ENCODE peak calls at places on chromosome 18, in six cellular contexts. X is PC-9, I is PC-3, V is GM23248, C is MM.1S, S is GM23338. L is an unnamed sample. For H3F3A, the result is how much of the 10 kb centered on the place peaks cover.

GRCh38 chr18:38923136-38923535 is 1357.5 kb upstream of the CELF4 start:
- DNase-seq in X (no peak), V (no peak), S (peak), I (no peak), C (no peak), L (no peak)

GRCh38 chr18:12246849-12247808 is 7.0 kb upstream of the CIDEA start:
- DNase-seq in I (no peak), V (peak), S (peak), X (no peak), C (peak), L (peak)

GRCh38 chr18:21444465-21445023 is 156.0 kb downstream of the ESCO1 start:
- DNase-seq in S (peak), X (peak), C (peak), I (peak), V (peak), L (peak)

GRCh38 chr18:74281011-74281638 is 10.6 kb downstream of the CYB5A start:
- DNase-seq in C (no peak), X (no peak), V (no peak), S (peak), I (no peak), L (peak)

GRCh38 chr18:45066210-45066609 is 385.5 kb downstream of the SETBP1 start:
- DNase-seq in S (no peak), V (no peak), I (no peak), C (no peak), X (no peak), L (no peak)

GRCh38 chr18:61203151-61203550 is 130.1 kb upstream of the CDH20 start:
- DNase-seq in C (no peak), V (peak), S (no peak), I (no peak), X (no peak), L (no peak)

GRCh38 chr18:27276886-27277285 is 91.8 kb upstream of the CHST9 start:
- DNase-seq in I (no peak), V (no peak), X (no peak), C (no peak), S (no peak), L (no peak)

GRCh38 chr18:36382151-36382550 is 84.6 kb downstream of the FHOD3 start:
- DNase-seq in X (no peak), I (no peak), C (no peak), V (no peak), S (no peak), L (no peak)

GRCh38 chr18:9475643-9476580 is 599 bp downstream of the RALBP1 start:
- DNase-seq in I (peak), V (peak), X (peak), S (peak), C (peak), L (no peak)

GRCh38 chr18:60667016-60667415 is 294.4 kb upstream of the MC4R start:
- DNase-seq in V (no peak), C (no peak), X (no peak), I (no peak), S (no peak), L (no peak)

GRCh38 chr18:905307-905947 is 756 bp downstream of the ADCYAP1 start:
- DNase-seq in I (no peak), C (no peak), X (no peak), V (no peak), S (peak), L (peak)

GRCh38 chr18:907171-907879 is 2.7 kb downstream of the ADCYAP1 start:
- DNase-seq in V (peak), X (no peak), I (peak), S (peak), C (no peak), L (peak)

GRCh38 chr18:906416-907170 is 1.9 kb downstream of the ADCYAP1 start:
- DNase-seq in X (no peak), I (no peak), V (peak), S (peak), C (no peak), L (peak)

GRCh38 chr18:904135-905090 is at the start of gene ADCYAP1:
- DNase-seq in X (no peak), C (no peak), S (peak), I (peak), V (peak), L (peak)

GRCh38 chr18:905948-906415 is 1.3 kb downstream of the ADCYAP1 start:
- DNase-seq in I (no peak), V (no peak), C (no peak), X (no peak), S (peak), L (peak)
- TF ChIP-seq EZH2 in I (no peak), V (peak), C (no peak), X (no peak), S (peak), L (peak)

GRCh38 chr18:58901783-58902182 is 37.1 kb downstream of the ZNF532 start:
- DNase-seq in I (no peak), X (no peak), V (no peak), C (no peak), S (no peak), L (no peak)
- H3F3A ChIP-seq in I (under half), X (under half), V (under half), C (under half), S (under half), L (under half)

DNA sequence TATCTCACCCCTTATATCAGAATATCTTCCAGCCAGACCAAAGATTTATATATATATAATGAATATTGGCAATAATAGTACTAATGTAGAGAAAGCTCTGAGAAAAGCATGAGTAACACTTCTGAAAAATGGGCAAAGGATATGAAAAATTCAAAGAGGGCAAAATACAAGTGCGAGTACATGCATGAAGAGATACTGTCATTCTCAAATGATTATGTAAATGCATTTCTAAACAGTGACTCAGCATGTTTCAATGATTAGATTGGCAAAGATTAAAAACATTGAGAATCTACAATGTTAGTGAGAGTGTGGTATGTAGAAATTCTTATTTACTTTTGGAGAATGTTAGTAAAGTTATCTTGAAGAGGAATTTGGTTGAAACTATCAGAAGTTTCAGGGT is 118.3 kb upstream of the NEDD4L start:
- DNase-seq in C (no peak), I (peak), X (peak), S (no peak), V (peak), L (no peak)
- H3K27ac ChIP-seq in C (no peak), I (peak), X (peak), S (no peak), V (no peak), L (no peak)

DNA sequence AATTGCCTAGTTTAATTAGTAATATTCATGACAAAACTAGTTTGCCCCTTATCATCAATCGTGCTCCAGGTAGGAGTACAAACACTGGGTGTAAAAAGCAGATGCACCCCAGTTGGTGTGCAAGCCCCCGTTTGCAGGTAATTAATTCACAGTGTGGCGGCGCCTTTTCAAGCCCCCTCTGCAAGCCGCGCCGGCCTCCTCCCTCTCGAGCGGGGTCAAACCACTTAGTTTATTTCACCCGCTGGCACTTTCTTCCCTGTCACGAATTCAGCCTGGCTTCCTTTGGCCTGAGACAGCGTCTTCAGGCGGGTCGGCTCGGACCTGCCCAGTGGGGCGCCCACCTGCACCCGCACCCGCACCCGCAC is 64.7 kb upstream of the MAPRE2 start:
- DNase-seq in V (no peak), S (no peak), I (no peak), X (no peak), C (no peak), L (no peak)
- TF ChIP-seq EZH2 in V (peak), S (no peak), I (no peak), X (no peak), C (no peak), L (peak)